ENCODE peak calls at places on chromosomes 3 and 15, in four cellular contexts. One of them, this sample, is unnamed.

GRCh38 chr15:85748729-85749128 is 46.0 kb downstream of the KLHL25 start:
- DNase-seq in body of pancreas: peak; percentile 10
- DNase-seq in CD8-positive, alpha-beta T cell: no peak
- DNase-seq in endodermal cell: peak; percentile 80
- DNase-seq in this sample: no peak

GRCh38 chr3:147400999-147401398 is 5.3 kb downstream of the ZIC4 start:
- DNase-seq in endodermal cell: no peak
- DNase-seq in CD8-positive, alpha-beta T cell: no peak
- DNase-seq in body of pancreas: no peak
- DNase-seq in this sample: no peak

GRCh38 chr15:99100245-99101173 is 4.4 kb upstream of the SYNM start:
- DNase-seq in CD8-positive, alpha-beta T cell: peak; percentile 50
- DNase-seq in body of pancreas: peak; percentile 84
- DNase-seq in endodermal cell: peak; percentile 95
- DNase-seq in this sample: peak; percentile 93

GRCh38 chr3:98645039-98645438 is 51.6 kb upstream of the CPOX start:
- DNase-seq in body of pancreas: no peak
- DNase-seq in CD8-positive, alpha-beta T cell: no peak
- DNase-seq in endodermal cell: no peak
- DNase-seq in this sample: no peak

GRCh38 chr3:16058511-16058910 is 116.0 kb upstream of the GALNT15 start:
- DNase-seq in endodermal cell: no peak
- DNase-seq in CD8-positive, alpha-beta T cell: no peak
- DNase-seq in body of pancreas: no peak
- DNase-seq in this sample: no peak

GRCh38 chr3:4292301-4292700 is 10.9 kb upstream of the SETMAR start:
- DNase-seq in endodermal cell: no peak
- DNase-seq in CD8-positive, alpha-beta T cell: no peak
- DNase-seq in body of pancreas: no peak
- DNase-seq in this sample: no peak

GRCh38 chr15:60316961-60317360 is 80.8 kb downstream of the ANXA2 start:
- DNase-seq in CD8-positive, alpha-beta T cell: no peak
- DNase-seq in body of pancreas: no peak
- DNase-seq in endodermal cell: no peak
- DNase-seq in this sample: no peak

GRCh38 chr3:160885791-160886286 is 129.8 kb downstream of the PPM1L start:
- DNase-seq in endodermal cell: peak; percentile 79
- DNase-seq in body of pancreas: peak; percentile 27
- DNase-seq in CD8-positive, alpha-beta T cell: no peak
- DNase-seq in this sample: peak; percentile 100

GRCh38 chr3:118818386-118818785 is 216.3 kb downstream of the IGSF11 start:
- DNase-seq in CD8-positive, alpha-beta T cell: no peak
- DNase-seq in body of pancreas: no peak
- DNase-seq in endodermal cell: no peak
- DNase-seq in this sample: no peak

GRCh38 chr15:73190189-73190601 is 137.9 kb downstream of the NEO1 start:
- DNase-seq in CD8-positive, alpha-beta T cell: no peak
- DNase-seq in body of pancreas: no peak
- DNase-seq in endodermal cell: no peak
- DNase-seq in this sample: no peak

GRCh38 chr15:80367094-80367493 is 37.1 kb upstream of the ARNT2 start:
- DNase-seq in body of pancreas: no peak
- DNase-seq in CD8-positive, alpha-beta T cell: no peak
- DNase-seq in endodermal cell: peak; percentile 87
- DNase-seq in this sample: peak; percentile 72

GRCh38 chr15:28930011-28930410 is 44.2 kb downstream of the APBA2 start:
- DNase-seq in CD8-positive, alpha-beta T cell: no peak
- DNase-seq in endodermal cell: no peak
- DNase-seq in body of pancreas: no peak
- DNase-seq in this sample: no peak

GRCh38 chr3:173371848-173372487 is 25.6 kb upstream of the NLGN1 start:
- DNase-seq in CD8-positive, alpha-beta T cell: no peak
- DNase-seq in body of pancreas: peak; percentile 24
- DNase-seq in endodermal cell: peak; percentile 71
- DNase-seq in this sample: peak; percentile 18

GRCh38 chr15:33699691-33700447 is 268.4 kb upstream of the CHRM5 start:
- DNase-seq in body of pancreas: no peak
- DNase-seq in CD8-positive, alpha-beta T cell: no peak
- DNase-seq in endodermal cell: peak; percentile 56
- DNase-seq in this sample: no peak

GRCh38 chr3:193963808-193964516 is 172.0 kb upstream of the HES1 start:
- DNase-seq in CD8-positive, alpha-beta T cell: no peak
- DNase-seq in body of pancreas: no peak
- DNase-seq in endodermal cell: no peak
- DNase-seq in this sample: no peak

GRCh38 chr3:53229606-53230005 is 26.2 kb downstream of the TKT start:
- DNase-seq in body of pancreas: no peak
- DNase-seq in CD8-positive, alpha-beta T cell: no peak
- DNase-seq in endodermal cell: no peak
- DNase-seq in this sample: no peak

GRCh38 chr3:194081826-194082225 is 54.1 kb upstream of the HES1 start:
- DNase-seq in endodermal cell: no peak
- DNase-seq in body of pancreas: no peak
- DNase-seq in CD8-positive, alpha-beta T cell: no peak
- DNase-seq in this sample: no peak

GRCh38 chr3:162400697-162401096 is 904.1 kb downstream of the OTOL1 start:
- DNase-seq in body of pancreas: no peak
- DNase-seq in endodermal cell: no peak
- DNase-seq in CD8-positive, alpha-beta T cell: no peak
- DNase-seq in this sample: no peak

GRCh38 chr3:172370434-172370833 is 77.8 kb downstream of the GHSR start:
- DNase-seq in CD8-positive, alpha-beta T cell: no peak
- DNase-seq in body of pancreas: no peak
- DNase-seq in endodermal cell: no peak
- DNase-seq in this sample: no peak

GRCh38 chr15:57949374-57949938 is 116.1 kb downstream of the ALDH1A2 start:
- DNase-seq in CD8-positive, alpha-beta T cell: no peak
- DNase-seq in body of pancreas: no peak
- DNase-seq in endodermal cell: no peak
- DNase-seq in this sample: no peak

GRCh38 chr3:126152458-126152857 is 27.9 kb downstream of the ALDH1L1 start:
- DNase-seq in endodermal cell: no peak
- DNase-seq in CD8-positive, alpha-beta T cell: peak; percentile 42
- DNase-seq in body of pancreas: peak; percentile 6
- DNase-seq in this sample: no peak

GRCh38 chr3:123559040-123559861 is 25.6 kb downstream of the HACD2 start:
- DNase-seq in CD8-positive, alpha-beta T cell: no peak
- DNase-seq in endodermal cell: no peak
- DNase-seq in body of pancreas: peak; percentile 32
- DNase-seq in this sample: peak; percentile 26

DNA sequence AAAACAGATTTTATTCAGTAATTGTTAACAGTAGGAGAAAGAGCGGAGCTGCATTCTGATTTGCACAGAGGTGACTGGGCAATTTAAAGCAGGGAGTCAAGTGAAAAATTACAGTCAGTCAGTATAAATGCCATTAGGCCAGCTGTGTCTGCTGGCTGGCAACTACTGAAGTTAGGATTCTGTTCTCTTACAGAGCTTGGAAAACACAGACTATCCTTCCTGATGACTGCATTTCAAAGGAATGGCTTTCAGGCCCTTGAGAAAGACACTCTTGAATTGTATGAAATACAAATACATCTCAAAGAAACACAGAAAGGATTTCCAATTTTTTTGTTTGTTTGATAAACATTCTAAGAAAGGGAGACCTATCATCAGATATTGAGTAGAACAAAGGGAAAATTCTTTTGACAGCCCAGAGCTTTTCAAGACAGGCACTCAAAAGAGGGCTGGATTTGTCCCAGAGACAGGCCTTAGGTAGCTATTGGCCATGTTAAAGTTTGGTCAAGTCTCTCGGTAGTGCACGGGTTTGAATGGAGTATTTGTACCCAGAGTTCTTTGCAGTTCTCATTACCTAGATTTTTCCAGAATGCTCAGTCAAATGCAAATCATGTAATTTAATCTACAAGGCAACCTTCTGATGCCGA is 551.2 kb upstream of the CCDC54 start:
- DNase-seq in CD8-positive, alpha-beta T cell: no peak
- DNase-seq in endodermal cell: no peak
- DNase-seq in body of pancreas: no peak
- DNase-seq in this sample: no peak
- H3K4me1 ChIP-seq in CD8-positive, alpha-beta T cell: no peaks in the 10 kb centered on the region
- H3K4me1 ChIP-seq in endodermal cell: peaks cover 16% of the 10 kb centered on the region
- H3K4me1 ChIP-seq in body of pancreas: no peaks in the 10 kb centered on the region
- H3K4me1 ChIP-seq in this sample: no peaks in the 10 kb centered on the region

GRCh38 chr3:149765762-149766334 is 13.6 kb upstream of the COMMD2 start:
- DNase-seq in endodermal cell: no peak
- DNase-seq in body of pancreas: no peak
- DNase-seq in CD8-positive, alpha-beta T cell: no peak
- DNase-seq in this sample: no peak
- TF ChIP-seq CTCF in endodermal cell: peak; percentile 78
- TF ChIP-seq CTCF in body of pancreas: peak; percentile 45
- TF ChIP-seq CTCF in CD8-positive, alpha-beta T cell: no peak
- TF ChIP-seq CTCF in this sample: peak; percentile 54

GRCh38 chr15:20352241-20353200 is 189.1 kb downstream of the GOLGA6L6 start:
- DNase-seq in body of pancreas: peak; percentile 12
- DNase-seq in endodermal cell: no peak
- DNase-seq in CD8-positive, alpha-beta T cell: no peak
- DNase-seq in this sample: no peak
- H3K9me3 ChIP-seq in body of pancreas: no peaks in the 10 kb centered on the region
- H3K9me3 ChIP-seq in endodermal cell: peaks cover 99% of the 10 kb centered on the region
- H3K9me3 ChIP-seq in CD8-positive, alpha-beta T cell: no peaks in the 10 kb centered on the region
- H3K9me3 ChIP-seq in this sample: no peaks in the 10 kb centered on the region

DNA sequence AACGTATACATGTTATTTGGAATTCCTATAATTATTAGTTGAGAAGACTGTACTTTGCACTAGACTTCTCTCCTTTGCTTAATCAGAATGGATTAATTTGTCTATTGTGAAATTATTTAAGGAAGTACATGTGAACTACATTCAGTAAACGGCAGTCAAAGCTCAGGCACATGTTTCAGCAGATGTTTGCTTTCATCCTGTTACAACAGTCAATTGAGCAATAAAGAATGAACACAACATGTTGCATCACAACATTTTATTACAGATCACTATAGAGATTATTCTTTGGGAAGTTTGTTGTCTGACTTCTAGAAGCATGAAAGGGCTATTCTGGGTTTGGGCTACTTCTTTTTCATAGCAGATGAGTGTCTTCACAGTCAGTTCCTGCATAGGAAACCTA is 39.2 kb downstream of the RAB27A start:
- DNase-seq in CD8-positive, alpha-beta T cell: no peak
- DNase-seq in endodermal cell: no peak
- DNase-seq in body of pancreas: no peak
- DNase-seq in this sample: no peak
- H3K4me1 ChIP-seq in CD8-positive, alpha-beta T cell: peaks cover 48% of the 10 kb centered on the region
- H3K4me1 ChIP-seq in endodermal cell: peaks cover 11% of the 10 kb centered on the region
- H3K4me1 ChIP-seq in body of pancreas: peaks cover 16% of the 10 kb centered on the region
- H3K4me1 ChIP-seq in this sample: no peaks in the 10 kb centered on the region

This sample was measured in BE2C.